ENCODE peak calls at places on chromosomes 1 and 21, in four cellular contexts. B is GM12878, C is A549, G is HepG2. D is an unnamed sample.

GRCh38 chr1:243748706-243749283 is 101.2 kb downstream of the AKT3 start:
- DNase-seq in G (peak; percentile 49), C (peak; percentile 72), B (peak; percentile 28), D (peak; percentile 67)

GRCh38 chr1:111475706-111476105 is 1.9 kb downstream of the C1orf162 start:
- DNase-seq in B (peak; percentile 47), G (no peak), C (no peak), D (no peak)

GRCh38 chr1:230425252-230426061 is 675 bp downstream of the PGBD5 start:
- DNase-seq in G (no peak), B (no peak), C (no peak), D (peak; percentile 18)

GRCh38 chr1:242523968-242524570 is 428 bp downstream of the PLD5 start:
- DNase-seq in G (no peak), C (peak; percentile 83), B (no peak), D (peak; percentile 58)

GRCh38 chr1:41515778-41516167 is 31.3 kb upstream of the EDN2 start:
- DNase-seq in G (no peak), B (no peak), C (no peak), D (no peak)

GRCh38 chr1:156083800-156084790 is 1.8 kb upstream of the MEX3A start:
- DNase-seq in G (no peak), B (no peak), C (no peak), D (no peak)

GRCh38 chr1:147167361-147167760 is 4.9 kb downstream of the PRKAB2 start:
- DNase-seq in C (peak; percentile 28), G (peak; percentile 24), B (no peak), D (no peak)

GRCh38 chr1:18217398-18218043 is 109.9 kb downstream of the IGSF21 start:
- DNase-seq in G (peak; percentile 33), B (no peak), C (peak; percentile 19), D (peak; percentile 57)

GRCh38 chr21:17674106-17674505 is 61.4 kb upstream of the BTG3 start:
- DNase-seq in G (no peak), B (no peak), C (no peak), D (no peak)

GRCh38 chr1:54488065-54488750 is 59.8 kb upstream of the ACOT11 start:
- DNase-seq in C (peak; percentile 69), G (peak; percentile 79), B (no peak), D (peak; percentile 98)

GRCh38 chr1:201463071-201463552 is 5.9 kb downstream of the PHLDA3 start:
- DNase-seq in G (peak; percentile 45), B (no peak), C (no peak), D (no peak)

GRCh38 chr1:93778457-93778856 is 96.8 kb upstream of the BCAR3 start:
- DNase-seq in C (no peak), G (no peak), B (no peak), D (no peak)

GRCh38 chr21:37753122-37753599 is 163.1 kb downstream of the KCNJ6 start:
- DNase-seq in C (no peak), G (no peak), B (no peak), D (no peak)

GRCh38 chr1:63112155-63112914 is 210.0 kb upstream of the FOXD3 start:
- DNase-seq in B (no peak), G (no peak), C (no peak), D (no peak)

GRCh38 chr21:41519806-41520559 is 12.0 kb upstream of the TMPRSS2 start:
- DNase-seq in G (no peak), C (no peak), B (no peak), D (no peak)

GRCh38 chr1:220121791-220122530 is 28.0 kb downstream of the IARS2 start:
- DNase-seq in G (no peak), C (no peak), B (no peak), D (no peak)

GRCh38 chr1:16925635-16926490 is 4.1 kb downstream of the CROCC start:
- DNase-seq in B (no peak), G (no peak), C (no peak), D (no peak)

GRCh38 chr1:170483041-170483440 is 48.9 kb upstream of the GORAB start:
- DNase-seq in C (no peak), G (no peak), B (no peak), D (no peak)

GRCh38 chr1:15152318-15153183 is 996 bp upstream of the TMEM51 start:
- DNase-seq in G (peak; percentile 88), C (peak; percentile 87), B (no peak), D (peak; percentile 80)

GRCh38 chr1:201917362-201918033 is 28.8 kb downstream of the SHISA4 start:
- DNase-seq in B (no peak), G (no peak), C (peak; percentile 18), D (peak; percentile 45)

GRCh38 chr1:3607703-3608065 is 3.6 kb downstream of the MEGF6 start:
- DNase-seq in C (no peak), B (no peak), G (no peak), D (no peak)

GRCh38 chr1:177790566-177790965 is 179.3 kb downstream of the SEC16B start:
- DNase-seq in C (no peak), G (no peak), B (no peak), D (no peak)

GRCh38 chr21:45297869-45298268 is 10.2 kb upstream of the POFUT2 start:
- DNase-seq in B (no peak), C (no peak), G (no peak), D (no peak)

GRCh38 chr1:58824753-58825389 is 41.0 kb upstream of the JUN start:
- DNase-seq in G (no peak), C (no peak), B (no peak), D (no peak)
- TF ChIP-seq POLR2AphosphoS2 in G (no peak), C (no peak), B (no peak), D (no peak)

GRCh38 chr1:108750476-108751191 is 4.2 kb downstream of the STXBP3 start:
- DNase-seq in B (no peak), G (no peak), C (no peak), D (no peak)
- TF ChIP-seq POLR2AphosphoS2 in B (no peak), G (no peak), C (no peak), D (no peak)

DNA sequence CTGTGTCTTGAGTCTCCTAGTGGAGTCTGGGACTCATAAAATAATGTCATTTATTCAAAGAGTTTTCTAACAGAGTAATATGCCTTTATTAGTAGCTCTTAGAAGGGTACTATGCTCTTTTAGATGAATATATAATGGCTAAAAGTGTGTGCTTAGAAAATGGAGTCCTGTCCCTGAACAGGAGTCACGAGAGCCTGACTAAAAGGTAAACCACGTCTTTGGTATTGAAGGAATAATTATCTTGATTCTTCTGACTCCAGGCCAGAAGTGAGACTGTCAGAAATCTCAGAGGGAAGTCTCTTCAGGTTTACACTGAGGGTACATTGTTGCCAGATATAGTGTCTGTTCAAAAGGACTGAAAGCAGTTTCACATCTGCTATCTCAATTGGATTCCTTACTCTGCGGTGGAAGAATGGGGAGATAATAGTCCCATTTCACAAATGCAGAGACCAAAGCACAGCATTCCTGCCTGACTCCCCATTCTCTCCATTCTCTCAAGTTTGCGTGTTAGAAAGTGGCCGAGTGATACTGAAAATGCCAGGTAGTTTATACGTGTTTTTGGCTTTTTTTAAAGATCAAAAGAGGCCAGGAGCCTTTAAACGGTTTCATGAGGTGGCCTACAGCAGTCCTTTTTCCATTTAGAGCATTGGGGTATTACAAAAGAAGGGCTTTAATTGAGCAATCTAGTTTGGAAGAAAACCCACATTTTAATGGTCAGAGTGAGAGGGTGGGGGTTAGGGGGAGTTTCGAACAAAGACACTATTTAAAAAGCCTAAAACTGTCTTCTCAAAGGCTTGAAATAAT is 176.6 kb downstream of the VPS13D start:
- DNase-seq in C (no peak), B (no peak), G (peak; percentile 85), D (no peak)
- TF ChIP-seq POLR2AphosphoS2 in C (no peak), B (no peak), G (no peak), D (no peak)

GRCh38 chr1:176033879-176034278 is 173.2 kb downstream of the COP1 start:
- DNase-seq in B (no peak), C (no peak), G (no peak), D (no peak)
- TF ChIP-seq POLR2AphosphoS2 in B (no peak), C (no peak), G (no peak), D (no peak)

GRCh38 chr21:16082038-16082816 is 352.4 kb downstream of the USP25 start:
- DNase-seq in G (no peak), B (no peak), C (no peak), D (no peak)
- TF ChIP-seq POLR2AphosphoS2 in G (no peak), B (no peak), C (no peak), D (no peak)

GRCh38 chr1:61378498-61379180 is 296.3 kb downstream of the NFIA start:
- DNase-seq in G (no peak), B (no peak), C (no peak), D (no peak)
- TF ChIP-seq POLR2AphosphoS2 in G (no peak), B (no peak), C (no peak), D (no peak)